ENCODE peak calls at places on chromosome 10, in eight cellular contexts. One of them, this sample, is unnamed.

GRCh38 chr10:131666091-131666490 is 234.7 kb upstream of the PPP2R2D start:
- DNase-seq in BJ: no peak
- DNase-seq in C1 segment of cervical spinal cord: no peak
- DNase-seq in NCI-H2227 treated with DMSO at 0.1 percent for 48 hours: no peak
- DNase-seq in posterior vena cava: no peak
- DNase-seq in NCI-H2081: no peak
- DNase-seq in NCI-H2171: no peak
- DNase-seq in stimulated activated CD4-positive, alpha-beta T cell treated with anti-CD3 and anti-CD28 coated beads, Interleukin-4, amount 100 ng/mL, for 4 hours: no peak
- DNase-seq in this sample: no peak

GRCh38 chr10:24215193-24215592 is 6.3 kb downstream of the KIAA1217 start:
- DNase-seq in BJ: no peak
- DNase-seq in C1 segment of cervical spinal cord: no peak
- DNase-seq in NCI-H2227 treated with DMSO at 0.1 percent for 48 hours: no peak
- DNase-seq in posterior vena cava: no peak
- DNase-seq in NCI-H2081: no peak
- DNase-seq in NCI-H2171: no peak
- DNase-seq in stimulated activated CD4-positive, alpha-beta T cell treated with anti-CD3 and anti-CD28 coated beads, Interleukin-4, amount 100 ng/mL, for 4 hours: no peak
- DNase-seq in this sample: no peak

GRCh38 chr10:68516766-68517165 is 10.6 kb downstream of the SLC25A16 start:
- DNase-seq in BJ: peak
- DNase-seq in C1 segment of cervical spinal cord: no peak
- DNase-seq in NCI-H2227 treated with DMSO at 0.1 percent for 48 hours: no peak
- DNase-seq in posterior vena cava: no peak
- DNase-seq in NCI-H2081: no peak
- DNase-seq in NCI-H2171: no peak
- DNase-seq in stimulated activated CD4-positive, alpha-beta T cell treated with anti-CD3 and anti-CD28 coated beads, Interleukin-4, amount 100 ng/mL, for 4 hours: no peak
- DNase-seq in this sample: no peak

GRCh38 chr10:78416031-78416800 is 382.6 kb downstream of the RPS24 start:
- DNase-seq in BJ: peak
- DNase-seq in C1 segment of cervical spinal cord: no peak
- DNase-seq in NCI-H2227 treated with DMSO at 0.1 percent for 48 hours: no peak
- DNase-seq in posterior vena cava: peak
- DNase-seq in NCI-H2081: no peak
- DNase-seq in NCI-H2171: no peak
- DNase-seq in stimulated activated CD4-positive, alpha-beta T cell treated with anti-CD3 and anti-CD28 coated beads, Interleukin-4, amount 100 ng/mL, for 4 hours: no peak
- DNase-seq in this sample: no peak

GRCh38 chr10:132698211-132698751 is 87.7 kb downstream of the NKX6-2 start:
- DNase-seq in BJ: no peak
- DNase-seq in C1 segment of cervical spinal cord: peak
- DNase-seq in NCI-H2227 treated with DMSO at 0.1 percent for 48 hours: no peak
- DNase-seq in posterior vena cava: peak
- DNase-seq in NCI-H2081: no peak
- DNase-seq in NCI-H2171: no peak
- DNase-seq in stimulated activated CD4-positive, alpha-beta T cell treated with anti-CD3 and anti-CD28 coated beads, Interleukin-4, amount 100 ng/mL, for 4 hours: no peak
- DNase-seq in this sample: peak

GRCh38 chr10:126663328-126663727 is 7.2 kb downstream of the C10orf90 start:
- DNase-seq in BJ: no peak
- DNase-seq in C1 segment of cervical spinal cord: no peak
- DNase-seq in NCI-H2227 treated with DMSO at 0.1 percent for 48 hours: no peak
- DNase-seq in posterior vena cava: peak
- DNase-seq in NCI-H2081: no peak
- DNase-seq in NCI-H2171: no peak
- DNase-seq in stimulated activated CD4-positive, alpha-beta T cell treated with anti-CD3 and anti-CD28 coated beads, Interleukin-4, amount 100 ng/mL, for 4 hours: peak
- DNase-seq in this sample: no peak

GRCh38 chr10:125262920-125263319 is 102.6 kb upstream of the CTBP2 start:
- DNase-seq in BJ: no peak
- DNase-seq in C1 segment of cervical spinal cord: no peak
- DNase-seq in NCI-H2227 treated with DMSO at 0.1 percent for 48 hours: no peak
- DNase-seq in posterior vena cava: no peak
- DNase-seq in NCI-H2081: no peak
- DNase-seq in NCI-H2171: no peak
- DNase-seq in stimulated activated CD4-positive, alpha-beta T cell treated with anti-CD3 and anti-CD28 coated beads, Interleukin-4, amount 100 ng/mL, for 4 hours: no peak
- DNase-seq in this sample: no peak

GRCh38 chr10:71857934-71858890 is 7.2 kb upstream of the PSAP start:
- DNase-seq in BJ: no peak
- DNase-seq in C1 segment of cervical spinal cord: no peak
- DNase-seq in NCI-H2227 treated with DMSO at 0.1 percent for 48 hours: no peak
- DNase-seq in posterior vena cava: peak
- DNase-seq in NCI-H2081: no peak
- DNase-seq in NCI-H2171: no peak
- DNase-seq in stimulated activated CD4-positive, alpha-beta T cell treated with anti-CD3 and anti-CD28 coated beads, Interleukin-4, amount 100 ng/mL, for 4 hours: no peak
- DNase-seq in this sample: no peak

GRCh38 chr10:100872034-100872791 is 40.5 kb upstream of the SLF2 start:
- DNase-seq in BJ: no peak
- DNase-seq in C1 segment of cervical spinal cord: no peak
- DNase-seq in NCI-H2227 treated with DMSO at 0.1 percent for 48 hours: peak
- DNase-seq in posterior vena cava: peak
- DNase-seq in NCI-H2081: peak
- DNase-seq in NCI-H2171: no peak
- DNase-seq in stimulated activated CD4-positive, alpha-beta T cell treated with anti-CD3 and anti-CD28 coated beads, Interleukin-4, amount 100 ng/mL, for 4 hours: peak
- DNase-seq in this sample: peak

GRCh38 chr10:132634241-132634946 is 96.8 kb downstream of the INPP5A start:
- DNase-seq in BJ: no peak
- DNase-seq in C1 segment of cervical spinal cord: no peak
- DNase-seq in NCI-H2227 treated with DMSO at 0.1 percent for 48 hours: no peak
- DNase-seq in posterior vena cava: peak
- DNase-seq in NCI-H2081: no peak
- DNase-seq in NCI-H2171: no peak
- DNase-seq in stimulated activated CD4-positive, alpha-beta T cell treated with anti-CD3 and anti-CD28 coated beads, Interleukin-4, amount 100 ng/mL, for 4 hours: no peak
- DNase-seq in this sample: no peak

GRCh38 chr10:109831846-109832245 is 91.5 kb downstream of the XPNPEP1 start:
- DNase-seq in BJ: no peak
- DNase-seq in C1 segment of cervical spinal cord: no peak
- DNase-seq in NCI-H2227 treated with DMSO at 0.1 percent for 48 hours: no peak
- DNase-seq in posterior vena cava: no peak
- DNase-seq in NCI-H2081: no peak
- DNase-seq in NCI-H2171: no peak
- DNase-seq in stimulated activated CD4-positive, alpha-beta T cell treated with anti-CD3 and anti-CD28 coated beads, Interleukin-4, amount 100 ng/mL, for 4 hours: no peak
- DNase-seq in this sample: no peak

GRCh38 chr10:123081896-123082295 is 53.9 kb upstream of the HMX3 start:
- DNase-seq in BJ: no peak
- DNase-seq in C1 segment of cervical spinal cord: no peak
- DNase-seq in NCI-H2227 treated with DMSO at 0.1 percent for 48 hours: no peak
- DNase-seq in posterior vena cava: no peak
- DNase-seq in NCI-H2081: no peak
- DNase-seq in NCI-H2171: no peak
- DNase-seq in stimulated activated CD4-positive, alpha-beta T cell treated with anti-CD3 and anti-CD28 coated beads, Interleukin-4, amount 100 ng/mL, for 4 hours: no peak
- DNase-seq in this sample: no peak

GRCh38 chr10:123354521-123354920 is 200.3 kb downstream of the BUB3 start:
- DNase-seq in BJ: no peak
- DNase-seq in C1 segment of cervical spinal cord: no peak
- DNase-seq in NCI-H2227 treated with DMSO at 0.1 percent for 48 hours: no peak
- DNase-seq in posterior vena cava: no peak
- DNase-seq in NCI-H2081: no peak
- DNase-seq in NCI-H2171: no peak
- DNase-seq in stimulated activated CD4-positive, alpha-beta T cell treated with anti-CD3 and anti-CD28 coated beads, Interleukin-4, amount 100 ng/mL, for 4 hours: no peak
- DNase-seq in this sample: no peak

GRCh38 chr10:99870051-99870730 is 87.8 kb downstream of the ABCC2 start:
- DNase-seq in BJ: no peak
- DNase-seq in C1 segment of cervical spinal cord: no peak
- DNase-seq in NCI-H2227 treated with DMSO at 0.1 percent for 48 hours: no peak
- DNase-seq in posterior vena cava: no peak
- DNase-seq in NCI-H2081: no peak
- DNase-seq in NCI-H2171: no peak
- DNase-seq in stimulated activated CD4-positive, alpha-beta T cell treated with anti-CD3 and anti-CD28 coated beads, Interleukin-4, amount 100 ng/mL, for 4 hours: no peak
- DNase-seq in this sample: no peak

GRCh38 chr10:43197834-43198681 is 59.8 kb downstream of the CSGALNACT2 start:
- DNase-seq in BJ: no peak
- DNase-seq in C1 segment of cervical spinal cord: no peak
- DNase-seq in NCI-H2227 treated with DMSO at 0.1 percent for 48 hours: no peak
- DNase-seq in posterior vena cava: peak
- DNase-seq in NCI-H2081: no peak
- DNase-seq in NCI-H2171: no peak
- DNase-seq in stimulated activated CD4-positive, alpha-beta T cell treated with anti-CD3 and anti-CD28 coated beads, Interleukin-4, amount 100 ng/mL, for 4 hours: no peak
- DNase-seq in this sample: no peak

GRCh38 chr10:127044191-127044590 is 139.0 kb downstream of the DOCK1 start:
- DNase-seq in BJ: no peak
- DNase-seq in C1 segment of cervical spinal cord: no peak
- DNase-seq in NCI-H2227 treated with DMSO at 0.1 percent for 48 hours: no peak
- DNase-seq in posterior vena cava: no peak
- DNase-seq in NCI-H2081: no peak
- DNase-seq in NCI-H2171: no peak
- DNase-seq in stimulated activated CD4-positive, alpha-beta T cell treated with anti-CD3 and anti-CD28 coated beads, Interleukin-4, amount 100 ng/mL, for 4 hours: no peak
- DNase-seq in this sample: no peak

GRCh38 chr10:133056651-133057178 is 31.0 kb upstream of the ADGRA1 start:
- DNase-seq in BJ: no peak
- DNase-seq in C1 segment of cervical spinal cord: no peak
- DNase-seq in NCI-H2227 treated with DMSO at 0.1 percent for 48 hours: no peak
- DNase-seq in posterior vena cava: no peak
- DNase-seq in NCI-H2081: no peak
- DNase-seq in NCI-H2171: no peak
- DNase-seq in stimulated activated CD4-positive, alpha-beta T cell treated with anti-CD3 and anti-CD28 coated beads, Interleukin-4, amount 100 ng/mL, for 4 hours: no peak
- DNase-seq in this sample: no peak

GRCh38 chr10:99370993-99371392 is 41.8 kb downstream of the CNNM1 start:
- DNase-seq in BJ: no peak
- DNase-seq in C1 segment of cervical spinal cord: no peak
- DNase-seq in NCI-H2227 treated with DMSO at 0.1 percent for 48 hours: no peak
- DNase-seq in posterior vena cava: no peak
- DNase-seq in NCI-H2081: peak
- DNase-seq in NCI-H2171: peak
- DNase-seq in stimulated activated CD4-positive, alpha-beta T cell treated with anti-CD3 and anti-CD28 coated beads, Interleukin-4, amount 100 ng/mL, for 4 hours: no peak
- DNase-seq in this sample: peak

GRCh38 chr10:5563991-5564536 is 39.3 kb downstream of the CALML3 start:
- DNase-seq in BJ: no peak
- DNase-seq in C1 segment of cervical spinal cord: no peak
- DNase-seq in NCI-H2227 treated with DMSO at 0.1 percent for 48 hours: no peak
- DNase-seq in posterior vena cava: peak
- DNase-seq in NCI-H2081: no peak
- DNase-seq in NCI-H2171: no peak
- DNase-seq in stimulated activated CD4-positive, alpha-beta T cell treated with anti-CD3 and anti-CD28 coated beads, Interleukin-4, amount 100 ng/mL, for 4 hours: peak
- DNase-seq in this sample: no peak

GRCh38 chr10:109996225-109996624 is 11.6 kb upstream of the ADD3 start:
- DNase-seq in BJ: no peak
- DNase-seq in C1 segment of cervical spinal cord: no peak
- DNase-seq in NCI-H2227 treated with DMSO at 0.1 percent for 48 hours: no peak
- DNase-seq in posterior vena cava: no peak
- DNase-seq in NCI-H2081: no peak
- DNase-seq in NCI-H2171: no peak
- DNase-seq in stimulated activated CD4-positive, alpha-beta T cell treated with anti-CD3 and anti-CD28 coated beads, Interleukin-4, amount 100 ng/mL, for 4 hours: no peak
- DNase-seq in this sample: no peak

GRCh38 chr10:100709146-100709545 is 36.2 kb upstream of the PAX2 start:
- DNase-seq in BJ: no peak
- DNase-seq in C1 segment of cervical spinal cord: no peak
- DNase-seq in NCI-H2227 treated with DMSO at 0.1 percent for 48 hours: no peak
- DNase-seq in posterior vena cava: no peak
- DNase-seq in NCI-H2081: no peak
- DNase-seq in NCI-H2171: no peak
- DNase-seq in stimulated activated CD4-positive, alpha-beta T cell treated with anti-CD3 and anti-CD28 coated beads, Interleukin-4, amount 100 ng/mL, for 4 hours: no peak
- DNase-seq in this sample: no peak

GRCh38 chr10:99595770-99596465 is 24.3 kb downstream of the SLC25A28 start:
- DNase-seq in BJ: no peak
- DNase-seq in C1 segment of cervical spinal cord: no peak
- DNase-seq in NCI-H2227 treated with DMSO at 0.1 percent for 48 hours: no peak
- DNase-seq in posterior vena cava: no peak
- DNase-seq in NCI-H2081: no peak
- DNase-seq in NCI-H2171: no peak
- DNase-seq in stimulated activated CD4-positive, alpha-beta T cell treated with anti-CD3 and anti-CD28 coated beads, Interleukin-4, amount 100 ng/mL, for 4 hours: no peak
- DNase-seq in this sample: no peak

GRCh38 chr10:21194510-21194993 is 297.4 kb upstream of the NEBL start:
- DNase-seq in BJ: no peak
- DNase-seq in C1 segment of cervical spinal cord: peak
- DNase-seq in NCI-H2227 treated with DMSO at 0.1 percent for 48 hours: no peak
- DNase-seq in posterior vena cava: no peak
- DNase-seq in NCI-H2081: no peak
- DNase-seq in NCI-H2171: no peak
- DNase-seq in stimulated activated CD4-positive, alpha-beta T cell treated with anti-CD3 and anti-CD28 coated beads, Interleukin-4, amount 100 ng/mL, for 4 hours: no peak
- DNase-seq in this sample: peak

GRCh38 chr10:49151481-49151880 is 17.7 kb upstream of the FAM170B start:
- DNase-seq in BJ: no peak
- DNase-seq in C1 segment of cervical spinal cord: no peak
- DNase-seq in NCI-H2227 treated with DMSO at 0.1 percent for 48 hours: no peak
- DNase-seq in posterior vena cava: no peak
- DNase-seq in NCI-H2081: no peak
- DNase-seq in NCI-H2171: no peak
- DNase-seq in stimulated activated CD4-positive, alpha-beta T cell treated with anti-CD3 and anti-CD28 coated beads, Interleukin-4, amount 100 ng/mL, for 4 hours: no peak
- DNase-seq in this sample: no peak

GRCh38 chr10:3980660-3981059 is 195.7 kb upstream of the KLF6 start:
- DNase-seq in BJ: no peak
- DNase-seq in C1 segment of cervical spinal cord: no peak
- DNase-seq in NCI-H2227 treated with DMSO at 0.1 percent for 48 hours: no peak
- DNase-seq in posterior vena cava: no peak
- DNase-seq in NCI-H2081: no peak
- DNase-seq in NCI-H2171: no peak
- DNase-seq in stimulated activated CD4-positive, alpha-beta T cell treated with anti-CD3 and anti-CD28 coated beads, Interleukin-4, amount 100 ng/mL, for 4 hours: no peak
- DNase-seq in this sample: no peak

GRCh38 chr10:89283174-89283987 is 18.5 kb upstream of the IFIT2 start:
- DNase-seq in BJ: no peak
- DNase-seq in C1 segment of cervical spinal cord: peak
- DNase-seq in NCI-H2227 treated with DMSO at 0.1 percent for 48 hours: peak
- DNase-seq in posterior vena cava: no peak
- DNase-seq in NCI-H2081: no peak
- DNase-seq in NCI-H2171: no peak
- DNase-seq in stimulated activated CD4-positive, alpha-beta T cell treated with anti-CD3 and anti-CD28 coated beads, Interleukin-4, amount 100 ng/mL, for 4 hours: no peak
- DNase-seq in this sample: peak

GRCh38 chr10:96690755-96691730 is 29.3 kb downstream of the PIK3AP1 start:
- DNase-seq in BJ: no peak
- DNase-seq in C1 segment of cervical spinal cord: no peak
- DNase-seq in NCI-H2227 treated with DMSO at 0.1 percent for 48 hours: no peak
- DNase-seq in posterior vena cava: no peak
- DNase-seq in NCI-H2081: no peak
- DNase-seq in NCI-H2171: no peak
- DNase-seq in stimulated activated CD4-positive, alpha-beta T cell treated with anti-CD3 and anti-CD28 coated beads, Interleukin-4, amount 100 ng/mL, for 4 hours: no peak
- DNase-seq in this sample: no peak

GRCh38 chr10:53123311-53123710 is 350.7 kb upstream of the MBL2 start:
- DNase-seq in BJ: no peak
- DNase-seq in C1 segment of cervical spinal cord: no peak
- DNase-seq in NCI-H2227 treated with DMSO at 0.1 percent for 48 hours: no peak
- DNase-seq in posterior vena cava: no peak
- DNase-seq in NCI-H2081: no peak
- DNase-seq in NCI-H2171: no peak
- DNase-seq in stimulated activated CD4-positive, alpha-beta T cell treated with anti-CD3 and anti-CD28 coated beads, Interleukin-4, amount 100 ng/mL, for 4 hours: no peak
- DNase-seq in this sample: no peak

GRCh38 chr10:85319150-85319549 is 990.8 kb downstream of the CCSER2 start:
- DNase-seq in BJ: no peak
- DNase-seq in C1 segment of cervical spinal cord: no peak
- DNase-seq in NCI-H2227 treated with DMSO at 0.1 percent for 48 hours: peak
- DNase-seq in posterior vena cava: no peak
- DNase-seq in NCI-H2081: peak
- DNase-seq in NCI-H2171: peak
- DNase-seq in stimulated activated CD4-positive, alpha-beta T cell treated with anti-CD3 and anti-CD28 coated beads, Interleukin-4, amount 100 ng/mL, for 4 hours: no peak
- DNase-seq in this sample: no peak

GRCh38 chr10:35412900-35413491 is 76.7 kb downstream of the CCNY start:
- DNase-seq in BJ: no peak
- DNase-seq in C1 segment of cervical spinal cord: no peak
- DNase-seq in NCI-H2227 treated with DMSO at 0.1 percent for 48 hours: no peak
- DNase-seq in posterior vena cava: no peak
- DNase-seq in NCI-H2081: no peak
- DNase-seq in NCI-H2171: no peak
- DNase-seq in stimulated activated CD4-positive, alpha-beta T cell treated with anti-CD3 and anti-CD28 coated beads, Interleukin-4, amount 100 ng/mL, for 4 hours: no peak
- DNase-seq in this sample: no peak

GRCh38 chr10:71815515-71816130 is 35.4 kb downstream of the PSAP start:
- DNase-seq in BJ: no peak
- DNase-seq in C1 segment of cervical spinal cord: no peak
- DNase-seq in NCI-H2227 treated with DMSO at 0.1 percent for 48 hours: no peak
- DNase-seq in posterior vena cava: no peak
- DNase-seq in NCI-H2081: no peak
- DNase-seq in NCI-H2171: no peak
- DNase-seq in stimulated activated CD4-positive, alpha-beta T cell treated with anti-CD3 and anti-CD28 coated beads, Interleukin-4, amount 100 ng/mL, for 4 hours: no peak
- DNase-seq in this sample: no peak